ENCODE peak calls at places on chromosomes 12 and 14, in ten cellular contexts. One of them, this sample, is unnamed. For H3K4me1, the result is how much of the 10 kb centered on the place peaks cover.

GRCh38 chr12:6328045-6328779 is 13.7 kb downstream of the TNFRSF1A start:
- DNase-seq in CD8-positive, alpha-beta T cell: no peak
- DNase-seq in upper lobe of left lung: no peak
- DNase-seq in effector memory CD4-positive, alpha-beta T cell: no peak
- DNase-seq in adipocyte: no peak
- DNase-seq in PC-3: no peak
- DNase-seq in PC-9: no peak
- DNase-seq in SJSA1: no peak
- DNase-seq in GM12878: no peak
- DNase-seq in CD8-positive, alpha-beta memory T cell: no peak
- DNase-seq in this sample: no peak

GRCh38 chr14:90039253-90040010 is 22.4 kb upstream of the KCNK13 start:
- DNase-seq in CD8-positive, alpha-beta T cell: no peak
- DNase-seq in upper lobe of left lung: no peak
- DNase-seq in effector memory CD4-positive, alpha-beta T cell: no peak
- DNase-seq in adipocyte: no peak
- DNase-seq in PC-3: no peak
- DNase-seq in PC-9: no peak
- DNase-seq in SJSA1: no peak
- DNase-seq in GM12878: no peak
- DNase-seq in CD8-positive, alpha-beta memory T cell: no peak
- DNase-seq in this sample: no peak

GRCh38 chr12:106233011-106233410 is 14.8 kb downstream of the CKAP4 start:
- DNase-seq in CD8-positive, alpha-beta T cell: no peak
- DNase-seq in upper lobe of left lung: peak
- DNase-seq in effector memory CD4-positive, alpha-beta T cell: no peak
- DNase-seq in adipocyte: no peak
- DNase-seq in PC-3: no peak
- DNase-seq in PC-9: no peak
- DNase-seq in SJSA1: no peak
- DNase-seq in GM12878: no peak
- DNase-seq in CD8-positive, alpha-beta memory T cell: no peak
- DNase-seq in this sample: no peak

GRCh38 chr12:50326636-50327284 is 43.4 kb upstream of the LIMA1 start:
- DNase-seq in CD8-positive, alpha-beta T cell: no peak
- DNase-seq in upper lobe of left lung: no peak
- DNase-seq in effector memory CD4-positive, alpha-beta T cell: no peak
- DNase-seq in adipocyte: peak
- DNase-seq in PC-3: peak
- DNase-seq in PC-9: no peak
- DNase-seq in SJSA1: no peak
- DNase-seq in GM12878: no peak
- DNase-seq in CD8-positive, alpha-beta memory T cell: no peak
- DNase-seq in this sample: peak

GRCh38 chr12:77190022-77190421 is 124.7 kb upstream of the E2F7 start:
- DNase-seq in CD8-positive, alpha-beta T cell: no peak
- DNase-seq in upper lobe of left lung: no peak
- DNase-seq in effector memory CD4-positive, alpha-beta T cell: no peak
- DNase-seq in adipocyte: peak
- DNase-seq in PC-3: no peak
- DNase-seq in PC-9: no peak
- DNase-seq in SJSA1: no peak
- DNase-seq in GM12878: no peak
- DNase-seq in CD8-positive, alpha-beta memory T cell: no peak
- DNase-seq in this sample: no peak

GRCh38 chr12:11652351-11653040 is 3.0 kb downstream of the ETV6 start:
- DNase-seq in CD8-positive, alpha-beta T cell: no peak
- DNase-seq in upper lobe of left lung: no peak
- DNase-seq in effector memory CD4-positive, alpha-beta T cell: no peak
- DNase-seq in adipocyte: peak
- DNase-seq in PC-3: peak
- DNase-seq in PC-9: no peak
- DNase-seq in SJSA1: no peak
- DNase-seq in GM12878: peak
- DNase-seq in CD8-positive, alpha-beta memory T cell: no peak
- DNase-seq in this sample: peak

GRCh38 chr14:104532191-104532555 is 47.4 kb upstream of the C14orf180 start:
- DNase-seq in CD8-positive, alpha-beta T cell: no peak
- DNase-seq in upper lobe of left lung: no peak
- DNase-seq in effector memory CD4-positive, alpha-beta T cell: no peak
- DNase-seq in adipocyte: no peak
- DNase-seq in PC-3: peak
- DNase-seq in PC-9: no peak
- DNase-seq in SJSA1: no peak
- DNase-seq in GM12878: no peak
- DNase-seq in CD8-positive, alpha-beta memory T cell: no peak
- DNase-seq in this sample: no peak

GRCh38 chr14:69464379-69464778 is 20.1 kb upstream of the PLEKHD1 start:
- DNase-seq in CD8-positive, alpha-beta T cell: no peak
- DNase-seq in upper lobe of left lung: no peak
- DNase-seq in effector memory CD4-positive, alpha-beta T cell: no peak
- DNase-seq in adipocyte: no peak
- DNase-seq in PC-3: no peak
- DNase-seq in PC-9: no peak
- DNase-seq in SJSA1: no peak
- DNase-seq in GM12878: no peak
- DNase-seq in CD8-positive, alpha-beta memory T cell: no peak
- DNase-seq in this sample: no peak

GRCh38 chr12:132189378-132190011 is 45.2 kb downstream of the NOC4L start:
- DNase-seq in CD8-positive, alpha-beta T cell: peak
- DNase-seq in upper lobe of left lung: peak
- DNase-seq in effector memory CD4-positive, alpha-beta T cell: peak
- DNase-seq in adipocyte: peak
- DNase-seq in PC-3: peak
- DNase-seq in PC-9: peak
- DNase-seq in SJSA1: peak
- DNase-seq in GM12878: peak
- DNase-seq in CD8-positive, alpha-beta memory T cell: peak
- DNase-seq in this sample: peak

GRCh38 chr12:98997899-98998298 is 352.8 kb downstream of the APAF1 start:
- DNase-seq in CD8-positive, alpha-beta T cell: no peak
- DNase-seq in upper lobe of left lung: no peak
- DNase-seq in effector memory CD4-positive, alpha-beta T cell: no peak
- DNase-seq in adipocyte: no peak
- DNase-seq in PC-3: no peak
- DNase-seq in PC-9: no peak
- DNase-seq in SJSA1: no peak
- DNase-seq in GM12878: no peak
- DNase-seq in CD8-positive, alpha-beta memory T cell: no peak
- DNase-seq in this sample: no peak

GRCh38 chr12:119693006-119693405 is 25.1 kb downstream of the PRKAB1 start:
- DNase-seq in CD8-positive, alpha-beta T cell: no peak
- DNase-seq in upper lobe of left lung: no peak
- DNase-seq in effector memory CD4-positive, alpha-beta T cell: no peak
- DNase-seq in adipocyte: peak
- DNase-seq in PC-3: peak
- DNase-seq in PC-9: no peak
- DNase-seq in SJSA1: no peak
- DNase-seq in GM12878: no peak
- DNase-seq in CD8-positive, alpha-beta memory T cell: no peak
- DNase-seq in this sample: peak

GRCh38 chr12:49678711-49679110 is 28.5 kb downstream of the FMNL3 start:
- DNase-seq in CD8-positive, alpha-beta T cell: no peak
- DNase-seq in upper lobe of left lung: no peak
- DNase-seq in effector memory CD4-positive, alpha-beta T cell: no peak
- DNase-seq in adipocyte: no peak
- DNase-seq in PC-3: no peak
- DNase-seq in PC-9: no peak
- DNase-seq in SJSA1: no peak
- DNase-seq in GM12878: no peak
- DNase-seq in CD8-positive, alpha-beta memory T cell: no peak
- DNase-seq in this sample: no peak

GRCh38 chr12:106046301-106046846 is 92.4 kb downstream of the NUAK1 start:
- DNase-seq in CD8-positive, alpha-beta T cell: no peak
- DNase-seq in upper lobe of left lung: no peak
- DNase-seq in effector memory CD4-positive, alpha-beta T cell: no peak
- DNase-seq in adipocyte: no peak
- DNase-seq in PC-3: no peak
- DNase-seq in PC-9: no peak
- DNase-seq in SJSA1: no peak
- DNase-seq in GM12878: no peak
- DNase-seq in CD8-positive, alpha-beta memory T cell: no peak
- DNase-seq in this sample: no peak

GRCh38 chr12:70919597-70920035 is 922 bp downstream of the PTPRR start:
- DNase-seq in CD8-positive, alpha-beta T cell: no peak
- DNase-seq in upper lobe of left lung: no peak
- DNase-seq in effector memory CD4-positive, alpha-beta T cell: no peak
- DNase-seq in adipocyte: peak
- DNase-seq in PC-3: no peak
- DNase-seq in PC-9: no peak
- DNase-seq in SJSA1: no peak
- DNase-seq in GM12878: no peak
- DNase-seq in CD8-positive, alpha-beta memory T cell: no peak
- DNase-seq in this sample: no peak

GRCh38 chr14:38578278-38578681 is 322.4 kb upstream of the CLEC14A start:
- DNase-seq in CD8-positive, alpha-beta T cell: no peak
- DNase-seq in upper lobe of left lung: no peak
- DNase-seq in effector memory CD4-positive, alpha-beta T cell: no peak
- DNase-seq in adipocyte: no peak
- DNase-seq in PC-3: no peak
- DNase-seq in PC-9: no peak
- DNase-seq in SJSA1: no peak
- DNase-seq in GM12878: no peak
- DNase-seq in CD8-positive, alpha-beta memory T cell: no peak
- DNase-seq in this sample: no peak

GRCh38 chr12:114444422-114445279 is 38.7 kb upstream of the TBX5 start:
- DNase-seq in CD8-positive, alpha-beta T cell: no peak
- DNase-seq in upper lobe of left lung: peak
- DNase-seq in effector memory CD4-positive, alpha-beta T cell: no peak
- DNase-seq in adipocyte: no peak
- DNase-seq in PC-3: no peak
- DNase-seq in PC-9: no peak
- DNase-seq in SJSA1: no peak
- DNase-seq in GM12878: no peak
- DNase-seq in CD8-positive, alpha-beta memory T cell: no peak
- DNase-seq in this sample: no peak

GRCh38 chr12:52235001-52235760 is 2.1 kb downstream of the KRT7 start:
- DNase-seq in CD8-positive, alpha-beta T cell: no peak
- DNase-seq in upper lobe of left lung: no peak
- DNase-seq in effector memory CD4-positive, alpha-beta T cell: no peak
- DNase-seq in adipocyte: peak
- DNase-seq in PC-3: peak
- DNase-seq in PC-9: no peak
- DNase-seq in SJSA1: no peak
- DNase-seq in GM12878: no peak
- DNase-seq in CD8-positive, alpha-beta memory T cell: no peak
- DNase-seq in this sample: no peak

GRCh38 chr14:101349108-101349507 is 212.2 kb upstream of the DIO3 start:
- DNase-seq in CD8-positive, alpha-beta T cell: no peak
- DNase-seq in upper lobe of left lung: peak
- DNase-seq in effector memory CD4-positive, alpha-beta T cell: no peak
- DNase-seq in adipocyte: no peak
- DNase-seq in PC-3: no peak
- DNase-seq in PC-9: no peak
- DNase-seq in SJSA1: no peak
- DNase-seq in GM12878: no peak
- DNase-seq in CD8-positive, alpha-beta memory T cell: no peak
- DNase-seq in this sample: no peak

GRCh38 chr14:103068351-103069073 is 11.2 kb upstream of the CDC42BPB start:
- DNase-seq in CD8-positive, alpha-beta T cell: no peak
- DNase-seq in upper lobe of left lung: no peak
- DNase-seq in effector memory CD4-positive, alpha-beta T cell: no peak
- DNase-seq in adipocyte: no peak
- DNase-seq in PC-3: no peak
- DNase-seq in PC-9: no peak
- DNase-seq in SJSA1: peak
- DNase-seq in GM12878: no peak
- DNase-seq in CD8-positive, alpha-beta memory T cell: no peak
- DNase-seq in this sample: no peak
- H3K4me1 ChIP-seq in CD8-positive, alpha-beta T cell: under half
- H3K4me1 ChIP-seq in upper lobe of left lung: under half
- H3K4me1 ChIP-seq in effector memory CD4-positive, alpha-beta T cell: under half
- H3K4me1 ChIP-seq in adipocyte: under half
- H3K4me1 ChIP-seq in PC-3: under half
- H3K4me1 ChIP-seq in PC-9: half or more
- H3K4me1 ChIP-seq in SJSA1: under half
- H3K4me1 ChIP-seq in GM12878: under half
- H3K4me1 ChIP-seq in CD8-positive, alpha-beta memory T cell: under half
- H3K4me1 ChIP-seq in this sample: under half

GRCh38 chr12:14681640-14682039 is 14.8 kb downstream of the GUCY2C start:
- DNase-seq in CD8-positive, alpha-beta T cell: no peak
- DNase-seq in upper lobe of left lung: no peak
- DNase-seq in effector memory CD4-positive, alpha-beta T cell: no peak
- DNase-seq in adipocyte: no peak
- DNase-seq in PC-3: no peak
- DNase-seq in PC-9: no peak
- DNase-seq in SJSA1: no peak
- DNase-seq in GM12878: no peak
- DNase-seq in CD8-positive, alpha-beta memory T cell: no peak
- DNase-seq in this sample: no peak
- H3K4me3 ChIP-seq in CD8-positive, alpha-beta T cell: no peak
- H3K4me3 ChIP-seq in upper lobe of left lung: no peak
- H3K4me3 ChIP-seq in effector memory CD4-positive, alpha-beta T cell: no peak
- H3K4me3 ChIP-seq in adipocyte: no peak
- H3K4me3 ChIP-seq in PC-3: no peak
- H3K4me3 ChIP-seq in PC-9: no peak
- H3K4me3 ChIP-seq in SJSA1: no peak
- H3K4me3 ChIP-seq in GM12878: no peak
- H3K4me3 ChIP-seq in CD8-positive, alpha-beta memory T cell: no peak
- H3K4me3 ChIP-seq in this sample: no peak

GRCh38 chr14:106605548-106606448 is 1079.4 kb downstream of the TMEM121 start:
- DNase-seq in CD8-positive, alpha-beta T cell: peak
- DNase-seq in upper lobe of left lung: peak
- DNase-seq in effector memory CD4-positive, alpha-beta T cell: peak
- DNase-seq in adipocyte: no peak
- DNase-seq in PC-3: no peak
- DNase-seq in PC-9: peak
- DNase-seq in SJSA1: peak
- DNase-seq in GM12878: peak
- DNase-seq in CD8-positive, alpha-beta memory T cell: peak
- DNase-seq in this sample: no peak
- H3K4me1 ChIP-seq in CD8-positive, alpha-beta T cell: under half
- H3K4me1 ChIP-seq in upper lobe of left lung: under half
- H3K4me1 ChIP-seq in effector memory CD4-positive, alpha-beta T cell: under half
- H3K4me1 ChIP-seq in adipocyte: under half
- H3K4me1 ChIP-seq in PC-3: under half
- H3K4me1 ChIP-seq in PC-9: under half
- H3K4me1 ChIP-seq in SJSA1: under half
- H3K4me1 ChIP-seq in GM12878: under half
- H3K4me1 ChIP-seq in CD8-positive, alpha-beta memory T cell: under half
- H3K4me1 ChIP-seq in this sample: under half

DNA sequence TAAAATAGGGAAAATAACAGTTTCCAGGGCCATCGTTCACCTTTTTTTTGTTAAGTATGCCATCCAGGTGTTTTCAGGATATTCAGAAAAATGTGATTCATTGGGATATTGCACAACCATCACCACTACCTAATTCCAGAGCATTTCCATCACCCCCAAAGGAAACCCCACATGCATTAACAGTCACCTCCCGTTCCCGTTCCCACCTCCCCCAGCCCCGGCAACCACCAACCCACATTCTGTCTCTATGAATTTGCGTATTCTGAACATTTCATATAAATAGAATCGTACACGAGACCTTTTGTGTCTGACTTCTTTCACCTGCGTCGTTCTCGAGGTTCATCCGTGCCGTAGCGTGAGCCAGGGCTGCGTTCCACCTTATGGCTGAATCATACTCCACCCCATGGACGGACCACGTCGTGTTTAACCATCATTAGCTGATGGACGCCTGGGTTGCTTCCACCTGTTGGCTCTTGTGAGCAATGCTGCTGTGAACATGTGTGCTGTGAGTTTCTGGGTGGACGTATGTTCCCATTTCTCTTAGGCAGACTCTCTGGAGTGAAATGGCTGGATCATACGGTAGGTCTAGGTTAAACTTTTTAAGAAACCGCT is 51.0 kb upstream of the NCOR2 start:
- DNase-seq in CD8-positive, alpha-beta T cell: no peak
- DNase-seq in upper lobe of left lung: no peak
- DNase-seq in effector memory CD4-positive, alpha-beta T cell: no peak
- DNase-seq in adipocyte: no peak
- DNase-seq in PC-3: no peak
- DNase-seq in PC-9: no peak
- DNase-seq in SJSA1: no peak
- DNase-seq in GM12878: no peak
- DNase-seq in CD8-positive, alpha-beta memory T cell: no peak
- DNase-seq in this sample: no peak
- H3K4me3 ChIP-seq in CD8-positive, alpha-beta T cell: no peak
- H3K4me3 ChIP-seq in upper lobe of left lung: no peak
- H3K4me3 ChIP-seq in effector memory CD4-positive, alpha-beta T cell: no peak
- H3K4me3 ChIP-seq in adipocyte: no peak
- H3K4me3 ChIP-seq in PC-3: no peak
- H3K4me3 ChIP-seq in PC-9: no peak
- H3K4me3 ChIP-seq in SJSA1: no peak
- H3K4me3 ChIP-seq in GM12878: no peak
- H3K4me3 ChIP-seq in CD8-positive, alpha-beta memory T cell: no peak
- H3K4me3 ChIP-seq in this sample: no peak

This sample was measured in prostate gland.